ENCODE peak calls at places on chromosomes 6 and 20, in seven cellular contexts. N is K562, G is H1, E is HepG2, T is SK-N-SH, H is GM12891, D is GM12878. C is an unnamed sample.

GRCh38 chr6:35984701-35985100 is 39.7 kb downstream of the SLC26A8 start:
- DNase-seq in N (no peak), G (no peak), E (no peak), T (no peak), H (no peak), D (no peak), C (no peak)

GRCh38 chr6:156776470-156776840 is 723 bp upstream of the ARID1B start:
- DNase-seq in N (no peak), G (no peak), E (peak), T (peak), H (no peak), D (no peak), C (no peak)

GRCh38 chr20:35487479-35487878 is 32.1 kb downstream of the CEP250 start:
- DNase-seq in N (no peak), G (no peak), E (no peak), T (no peak), H (no peak), D (no peak), C (no peak)

GRCh38 chr6:53361549-53362031 is 12.8 kb upstream of the ELOVL5 start:
- DNase-seq in N (no peak), G (no peak), E (no peak), T (no peak), H (no peak), D (peak), C (no peak)

GRCh38 chr6:100305237-100305869 is 159.4 kb downstream of the SIM1 start:
- DNase-seq in N (no peak), G (no peak), E (no peak), T (no peak), H (no peak), D (no peak), C (no peak)

GRCh38 chr6:151196571-151196970 is 43.2 kb upstream of the AKAP12 start:
- DNase-seq in N (no peak), G (no peak), E (no peak), T (no peak), H (no peak), D (no peak), C (no peak)

GRCh38 chr6:130697661-130698535 is 129.3 kb upstream of the SMLR1 start:
- DNase-seq in N (peak), G (no peak), E (peak), T (peak), H (peak), D (peak), C (peak)

GRCh38 chr20:4602297-4602631 is 119.4 kb upstream of the PRND start:
- DNase-seq in N (no peak), G (no peak), E (no peak), T (no peak), H (no peak), D (no peak), C (no peak)

DNA sequence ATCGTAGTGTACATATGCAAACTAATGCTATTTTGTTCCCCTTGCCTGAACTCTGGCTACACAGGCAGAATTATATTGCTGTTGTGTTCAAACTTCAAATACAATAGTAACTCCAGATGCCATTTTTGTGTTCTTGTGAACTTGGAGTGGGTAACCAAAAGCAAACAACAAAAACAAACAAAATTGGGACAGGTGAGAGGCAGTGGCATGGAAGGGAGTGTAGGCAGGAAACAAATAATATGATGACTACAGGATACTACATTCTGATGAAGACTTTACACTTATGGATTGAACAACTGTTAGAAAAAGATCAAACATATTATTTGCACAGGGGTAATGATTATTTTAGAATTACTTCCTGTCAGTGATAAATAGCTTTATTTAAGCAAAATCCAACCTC is 307.3 kb upstream of the FLRT3 start:
- DNase-seq in N (no peak), G (no peak), E (no peak), T (no peak), H (no peak), D (no peak), C (no peak)
- TF ChIP-seq TAF1 in N (no peak), G (no peak), E (no peak), T (no peak), H (no peak), D (no peak), C (no peak)

GRCh38 chr6:15715060-15715459 is 52.2 kb upstream of the DTNBP1 start:
- DNase-seq in N (no peak), G (no peak), E (no peak), T (no peak), H (no peak), D (no peak), C (no peak)
- TF ChIP-seq TAF1 in N (no peak), G (no peak), E (no peak), T (no peak), H (no peak), D (no peak), C (no peak)

DNA sequence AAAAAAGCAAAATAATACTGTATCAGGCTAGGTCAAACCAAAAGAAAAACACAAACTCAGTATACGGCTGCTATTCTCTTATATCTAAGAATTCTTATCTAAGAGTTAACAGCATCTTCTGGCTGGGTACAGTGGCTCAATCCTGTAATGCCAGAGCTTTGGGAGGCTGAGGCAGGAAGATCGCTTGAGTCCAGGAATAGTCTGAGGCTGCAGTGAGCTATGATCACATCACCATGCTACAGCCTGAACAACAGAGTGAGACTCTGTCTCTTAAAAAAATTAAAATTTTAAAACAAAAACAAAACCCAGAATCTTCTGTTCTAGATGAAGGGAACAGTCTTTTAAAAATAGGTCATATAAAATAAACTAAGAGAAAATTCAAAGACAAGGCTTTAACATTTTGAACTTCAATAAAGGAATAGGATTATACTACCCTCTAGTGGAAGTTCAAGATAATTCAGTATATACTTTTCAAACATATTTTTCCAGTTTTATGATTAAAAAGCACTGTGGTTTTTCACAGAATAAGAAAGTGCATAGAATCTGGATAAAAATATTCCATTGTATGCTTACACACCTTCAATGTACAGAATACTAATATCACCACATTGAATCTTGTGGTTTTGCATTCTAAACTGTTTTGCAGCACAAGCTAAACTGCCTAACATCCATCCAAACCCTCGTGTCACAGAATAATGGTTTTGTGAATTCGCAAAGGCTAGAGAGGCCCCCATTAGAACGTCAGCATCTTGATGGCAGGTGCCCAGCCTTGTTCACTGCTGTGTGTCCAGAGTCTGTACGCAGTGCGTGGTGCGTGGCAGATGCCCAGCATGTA is 39.3 kb downstream of the DTNBP1 start:
- DNase-seq in N (no peak), G (no peak), E (peak), T (no peak), H (no peak), D (no peak), C (no peak)
- TF ChIP-seq TAF1 in N (no peak), G (no peak), E (no peak), T (no peak), H (no peak), D (no peak), C (no peak)

DNA sequence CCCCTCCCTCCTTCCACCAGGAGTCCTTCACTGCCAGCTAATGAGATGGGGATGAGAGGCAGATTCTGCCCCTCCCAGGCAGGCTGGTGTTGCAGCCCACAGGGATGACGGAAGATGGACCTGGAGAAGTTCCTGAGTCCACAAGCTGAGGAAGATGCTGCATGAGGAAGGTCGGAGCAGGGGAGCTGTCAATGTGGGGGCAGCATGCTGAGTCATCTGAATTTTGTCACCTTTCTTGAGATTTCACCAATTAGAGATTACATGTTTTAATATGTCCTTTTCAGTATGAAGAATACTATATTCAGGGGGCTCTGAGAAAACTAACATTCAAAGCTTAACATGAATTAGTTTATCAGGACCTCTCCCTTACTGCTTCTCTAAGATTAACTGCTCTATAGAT is 112.1 kb downstream of the DTNBP1 start:
- DNase-seq in N (no peak), G (no peak), E (no peak), T (no peak), H (no peak), D (no peak), C (no peak)
- TF ChIP-seq TAF1 in N (no peak), G (no peak), E (no peak), T (no peak), H (no peak), D (no peak), C (no peak)

DNA sequence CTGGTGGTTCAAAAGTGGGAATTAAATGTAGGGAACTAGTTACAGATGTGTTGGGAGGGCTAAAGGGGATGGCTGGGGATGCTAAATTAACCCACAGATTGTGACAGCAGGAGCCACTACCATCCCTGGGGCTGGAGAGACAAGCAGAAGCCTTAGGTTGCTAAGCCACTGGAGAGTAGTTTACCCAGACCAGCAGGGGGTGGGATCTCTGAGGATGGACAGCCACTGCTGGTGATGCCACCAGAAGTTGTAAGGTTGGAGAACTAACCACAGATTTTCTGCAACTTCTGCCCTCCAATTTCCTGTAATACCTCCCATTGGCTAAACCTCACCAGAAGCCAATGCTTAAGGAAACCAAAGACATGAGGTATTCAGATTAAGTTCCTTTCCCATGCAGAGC is 139.6 kb upstream of the NOX3 start:
- DNase-seq in N (no peak), G (no peak), E (no peak), T (no peak), H (no peak), D (no peak), C (no peak)
- TF ChIP-seq TAF1 in N (no peak), G (no peak), E (no peak), T (no peak), H (no peak), D (no peak), C (no peak)

GRCh38 chr6:43070028-43070632 is 6.0 kb upstream of the PTK7 start:
- DNase-seq in N (peak), G (no peak), E (peak), T (peak), H (peak), D (no peak), C (peak)
- TF ChIP-seq TAF1 in N (no peak), G (no peak), E (no peak), T (no peak), H (no peak), D (no peak), C (no peak)

GRCh38 chr20:45311589-45312211 is 3.6 kb upstream of the MATN4 start:
- DNase-seq in N (peak), G (no peak), E (peak), T (peak), H (peak), D (no peak), C (peak)

GRCh38 chr20:45312241-45312640 is 4.1 kb upstream of the MATN4 start:
- DNase-seq in N (peak), G (no peak), E (no peak), T (no peak), H (no peak), D (no peak), C (no peak)

GRCh38 chr20:45315672-45316071 is 7.6 kb upstream of the MATN4 start:
- DNase-seq in N (no peak), G (no peak), E (no peak), T (no peak), H (no peak), D (no peak), C (no peak)

GRCh38 chr20:45313943-45314342 is 5.8 kb upstream of the MATN4 start:
- DNase-seq in N (no peak), G (no peak), E (no peak), T (no peak), H (no peak), D (no peak), C (no peak)

GRCh38 chr20:45313065-45313695 is 5.1 kb upstream of the MATN4 start:
- DNase-seq in N (no peak), G (no peak), E (no peak), T (no peak), H (no peak), D (no peak), C (no peak)
- TF ChIP-seq TAF1 in N (no peak), G (no peak), E (no peak), T (no peak), H (no peak), D (no peak), C (no peak)

GRCh38 chr20:9352740-9353139 is 161.7 kb upstream of the LAMP5 start:
- DNase-seq in N (no peak), G (no peak), E (no peak), T (no peak), H (no peak), D (no peak), C (no peak)

GRCh38 chr20:9353180-9353915 is 161.0 kb upstream of the LAMP5 start:
- DNase-seq in N (no peak), G (no peak), E (no peak), T (no peak), H (no peak), D (no peak), C (no peak)

GRCh38 chr20:9349256-9349655 is 165.1 kb upstream of the LAMP5 start:
- DNase-seq in N (no peak), G (no peak), E (no peak), T (no peak), H (no peak), D (no peak), C (no peak)

GRCh38 chr20:9354579-9354978 is 159.8 kb upstream of the LAMP5 start:
- DNase-seq in N (no peak), G (no peak), E (no peak), T (no peak), H (no peak), D (no peak), C (no peak)

DNA sequence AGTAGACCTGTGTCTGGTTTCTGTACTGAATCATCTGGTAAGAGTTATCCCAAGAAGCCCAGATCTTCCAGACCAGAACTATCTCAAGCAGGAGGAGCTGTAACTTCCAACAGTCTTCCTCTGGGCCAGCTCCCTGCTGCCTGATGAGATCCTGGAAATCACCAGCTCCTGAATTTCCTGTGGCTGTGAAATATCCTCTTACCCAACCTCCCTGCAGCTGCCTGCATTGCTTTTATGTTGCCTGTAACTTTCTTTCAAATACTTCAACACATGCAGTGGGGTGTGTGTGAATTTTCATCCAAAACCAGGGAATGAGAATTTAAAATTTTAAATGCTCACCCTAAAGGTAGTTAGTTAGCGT is 160.5 kb upstream of the LAMP5 start:
- DNase-seq in N (no peak), G (no peak), E (no peak), T (no peak), H (no peak), D (no peak), C (no peak)
- TF ChIP-seq TAF1 in N (no peak), G (no peak), E (no peak), T (no peak), H (no peak), D (no peak), C (no peak)

GRCh38 chr6:87731818-87732661 is 30.0 kb upstream of the AKIRIN2 start:
- DNase-seq in N (no peak), G (no peak), E (peak), T (no peak), H (no peak), D (peak), C (no peak)
- TF ChIP-seq TAF1 in N (no peak), G (no peak), E (no peak), T (peak), H (no peak), D (peak), C (no peak)

GRCh38 chr6:149701699-149702098 is 16.2 kb downstream of the LATS1 start:
- DNase-seq in N (no peak), G (no peak), E (no peak), T (no peak), H (no peak), D (no peak), C (no peak)

GRCh38 chr6:149694926-149695325 is 23.0 kb downstream of the LATS1 start:
- DNase-seq in N (no peak), G (no peak), E (no peak), T (no peak), H (no peak), D (no peak), C (no peak)

GRCh38 chr6:149698175-149698574 is 19.7 kb downstream of the LATS1 start:
- DNase-seq in N (no peak), G (no peak), E (no peak), T (no peak), H (no peak), D (no peak), C (no peak)

GRCh38 chr6:149699150-149699549 is 18.8 kb downstream of the LATS1 start:
- DNase-seq in N (no peak), G (no peak), E (no peak), T (no peak), H (no peak), D (no peak), C (no peak)

DNA sequence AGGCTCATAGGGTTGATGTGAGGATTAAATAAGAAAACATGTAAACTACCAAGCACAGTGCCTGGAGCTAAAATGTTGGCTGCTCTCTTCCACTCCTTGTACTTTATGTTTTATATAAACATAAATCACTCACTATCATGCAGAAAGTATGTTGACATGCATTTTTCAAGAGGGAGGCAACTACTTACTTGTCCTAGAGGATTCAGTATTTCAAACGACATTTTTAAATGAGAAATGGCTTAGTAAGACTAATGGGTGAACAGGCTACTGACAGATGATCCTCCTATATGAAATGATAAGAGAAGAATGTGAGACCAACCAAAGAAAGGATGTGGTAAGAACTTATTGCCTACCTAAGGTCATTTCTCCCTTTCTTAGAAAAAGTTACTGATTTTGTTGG is 21.0 kb downstream of the LATS1 start:
- DNase-seq in N (no peak), G (no peak), E (no peak), T (no peak), H (no peak), D (no peak), C (no peak)
- TF ChIP-seq TAF1 in N (no peak), G (no peak), E (no peak), T (no peak), H (no peak), D (no peak), C (no peak)

C was measured in GM12892.